ENCODE peak calls at places on chromosome 17, in eight cellular contexts. V is H1, Q is ovary, W is esophagus muscularis mucosa, Y is tibial nerve, M is HepG2, C is stomach, T is A549. U is an unnamed sample.

GRCh38 chr17:7782237-7782636 is 51.8 kb upstream of the KDM6B start:
- DNase-seq in M (no peak), V (no peak), Y (no peak), W (no peak), C (no peak), Q (no peak), T (no peak), U (no peak)

GRCh38 chr17:43094129-43094834 is 30.9 kb downstream of the BRCA1 start:
- DNase-seq in Y (no peak), Q (no peak), V (no peak), M (no peak), T (no peak), W (no peak), C (no peak), U (no peak)

GRCh38 chr17:7136266-7136877 is 21.8 kb upstream of the ASGR2 start:
- DNase-seq in M (peak), Y (peak), Q (peak), V (no peak), W (no peak), C (peak), T (peak), U (peak)

GRCh38 chr17:19347323-19348080 is 15.0 kb downstream of the B9D1 start:
- DNase-seq in Y (no peak), V (no peak), C (no peak), M (no peak), W (no peak), T (no peak), Q (peak), U (peak)

GRCh38 chr17:34781571-34782108 is 179.6 kb downstream of the CCT6B start:
- DNase-seq in V (no peak), W (no peak), Y (no peak), T (no peak), Q (no peak), C (no peak), M (no peak), U (no peak)

GRCh38 chr17:27888945-27889344 is 4.2 kb downstream of the LYRM9 start:
- DNase-seq in T (no peak), M (peak), V (peak), W (no peak), Y (no peak), C (peak), Q (no peak), U (no peak)

GRCh38 chr17:76709077-76709950 is 1.5 kb downstream of the MXRA7 start:
- DNase-seq in C (peak), Y (peak), V (no peak), Q (peak), T (no peak), M (peak), W (peak), U (peak)

GRCh38 chr17:21041753-21042433 is 918 bp downstream of the USP22 start:
- DNase-seq in M (peak), Y (peak), T (peak), C (peak), V (peak), Q (peak), W (peak), U (peak)

GRCh38 chr17:21418446-21419298 is 42.5 kb downstream of the KCNJ12 start:
- DNase-seq in M (no peak), Y (no peak), Q (no peak), V (no peak), T (no peak), W (no peak), C (no peak), U (no peak)

GRCh38 chr17:40722146-40722720 is 18.7 kb upstream of the KRT24 start:
- DNase-seq in Y (no peak), Q (no peak), T (no peak), V (no peak), W (no peak), M (no peak), C (no peak), U (no peak)

GRCh38 chr17:66523378-66524174 is 221.2 kb downstream of the PRKCA start:
- DNase-seq in M (no peak), Q (no peak), W (no peak), V (no peak), Y (no peak), T (no peak), C (no peak), U (no peak)

DNA sequence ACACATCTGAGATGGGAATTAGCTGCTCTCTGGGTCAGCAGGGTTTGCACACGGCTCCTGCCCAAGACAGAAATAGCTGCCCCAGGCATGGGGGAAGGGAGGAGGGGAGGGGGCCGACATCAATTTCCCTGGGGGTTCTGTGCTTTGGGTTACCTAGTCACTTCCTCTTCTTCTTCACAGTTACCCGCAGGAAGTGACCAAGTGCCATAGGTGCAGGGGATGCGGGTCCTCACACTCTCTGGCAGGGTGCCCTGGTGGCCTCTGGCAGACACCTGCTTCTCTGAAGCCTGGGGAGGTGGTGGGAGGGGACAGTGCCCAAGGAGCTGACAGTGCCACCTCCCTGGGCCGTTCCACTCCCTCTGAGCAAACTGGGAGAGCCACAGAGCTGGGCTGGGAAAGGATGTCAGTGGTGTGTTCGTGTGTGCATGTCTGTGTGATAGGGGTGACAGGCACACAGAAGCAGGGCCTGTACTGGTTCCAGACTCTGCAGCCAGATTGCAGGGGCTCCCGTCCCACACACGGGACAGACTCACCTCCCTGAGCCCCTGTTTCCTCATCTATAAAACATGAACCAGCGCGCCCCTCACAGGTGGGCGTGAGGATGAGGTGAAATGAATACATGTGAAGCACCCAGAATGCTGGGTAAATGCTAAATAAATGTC is 18.2 kb downstream of the SCN4A start:
- DNase-seq in W (no peak), V (no peak), Y (no peak), M (no peak), T (no peak), Q (no peak), C (no peak), U (no peak)
- H3K4me3 ChIP-seq in W (no peak), V (no peak), Y (no peak), M (no peak), T (no peak), Q (no peak), C (no peak), U (no peak)

GRCh38 chr17:6064855-6065254 is 5.3 kb upstream of the WSCD1 start:
- DNase-seq in V (no peak), Y (no peak), W (no peak), T (no peak), C (no peak), M (no peak), Q (no peak), U (no peak)

GRCh38 chr17:6066183-6066948 is 3.8 kb upstream of the WSCD1 start:
- DNase-seq in V (no peak), T (no peak), Q (no peak), W (no peak), Y (no peak), M (no peak), C (no peak), U (no peak)

GRCh38 chr17:6059406-6059805 is 10.8 kb upstream of the WSCD1 start:
- DNase-seq in T (no peak), V (no peak), C (no peak), Q (no peak), M (no peak), W (no peak), Y (no peak), U (no peak)

GRCh38 chr17:6065351-6065750 is 4.8 kb upstream of the WSCD1 start:
- DNase-seq in C (no peak), V (no peak), Q (no peak), M (no peak), W (no peak), T (no peak), Y (no peak), U (no peak)

GRCh38 chr17:6061290-6061689 is 8.9 kb upstream of the WSCD1 start:
- DNase-seq in T (peak), M (peak), V (no peak), Y (no peak), C (no peak), Q (no peak), W (no peak), U (no peak)
- TF ChIP-seq EP300 in T (no peak), M (no peak), V (no peak), Y (no peak), C (no peak), Q (no peak), W (no peak), U (no peak)

GRCh38 chr17:50267074-50267841 is 7.0 kb upstream of the TMEM92 start:
- DNase-seq in C (no peak), M (no peak), Y (no peak), Q (peak), T (no peak), V (no peak), W (no peak), U (no peak)
- H3K4me3 ChIP-seq in C (no peak), M (no peak), Y (no peak), Q (no peak), T (no peak), V (no peak), W (no peak), U (no peak)

DNA sequence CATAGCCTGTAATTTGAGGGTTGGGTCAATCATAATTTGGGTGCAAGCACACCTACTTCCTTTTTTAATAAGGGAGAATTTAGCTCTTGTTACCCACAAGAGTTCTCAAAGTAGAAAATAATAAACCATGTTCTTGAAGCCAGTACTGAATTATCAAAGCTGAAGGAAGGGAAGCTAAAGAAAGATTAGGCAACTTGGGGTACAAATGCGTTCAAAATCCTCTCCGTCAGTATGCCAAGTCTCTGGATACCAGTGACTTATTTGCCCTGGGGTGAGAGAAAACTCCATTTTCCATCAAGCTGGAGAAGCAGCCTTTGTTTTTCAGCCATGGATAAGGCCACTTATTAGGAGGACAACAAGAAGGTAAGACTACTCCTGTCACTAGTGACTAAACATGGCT is 23.5 kb upstream of the DHRS13 start:
- DNase-seq in M (no peak), T (no peak), W (no peak), Y (no peak), Q (no peak), V (no peak), C (no peak), U (no peak)
- TF ChIP-seq EP300 in M (no peak), T (no peak), W (no peak), Y (no peak), Q (no peak), V (no peak), C (no peak), U (no peak)

GRCh38 chr17:13398091-13398490 is 203.6 kb downstream of the HS3ST3A1 start:
- DNase-seq in T (no peak), Y (no peak), C (no peak), W (no peak), Q (no peak), V (no peak), M (no peak), U (no peak)

GRCh38 chr17:13398853-13399252 is 202.9 kb downstream of the HS3ST3A1 start:
- DNase-seq in T (no peak), Q (no peak), Y (no peak), M (no peak), W (no peak), C (no peak), V (no peak), U (no peak)

GRCh38 chr17:13395872-13396271 is 205.9 kb downstream of the HS3ST3A1 start:
- DNase-seq in M (no peak), Q (no peak), W (no peak), T (no peak), Y (no peak), V (no peak), C (no peak), U (no peak)

GRCh38 chr17:13395346-13395745 is 206.4 kb downstream of the HS3ST3A1 start:
- DNase-seq in Y (no peak), T (no peak), M (no peak), V (no peak), W (peak), C (no peak), Q (no peak), U (no peak)

DNA sequence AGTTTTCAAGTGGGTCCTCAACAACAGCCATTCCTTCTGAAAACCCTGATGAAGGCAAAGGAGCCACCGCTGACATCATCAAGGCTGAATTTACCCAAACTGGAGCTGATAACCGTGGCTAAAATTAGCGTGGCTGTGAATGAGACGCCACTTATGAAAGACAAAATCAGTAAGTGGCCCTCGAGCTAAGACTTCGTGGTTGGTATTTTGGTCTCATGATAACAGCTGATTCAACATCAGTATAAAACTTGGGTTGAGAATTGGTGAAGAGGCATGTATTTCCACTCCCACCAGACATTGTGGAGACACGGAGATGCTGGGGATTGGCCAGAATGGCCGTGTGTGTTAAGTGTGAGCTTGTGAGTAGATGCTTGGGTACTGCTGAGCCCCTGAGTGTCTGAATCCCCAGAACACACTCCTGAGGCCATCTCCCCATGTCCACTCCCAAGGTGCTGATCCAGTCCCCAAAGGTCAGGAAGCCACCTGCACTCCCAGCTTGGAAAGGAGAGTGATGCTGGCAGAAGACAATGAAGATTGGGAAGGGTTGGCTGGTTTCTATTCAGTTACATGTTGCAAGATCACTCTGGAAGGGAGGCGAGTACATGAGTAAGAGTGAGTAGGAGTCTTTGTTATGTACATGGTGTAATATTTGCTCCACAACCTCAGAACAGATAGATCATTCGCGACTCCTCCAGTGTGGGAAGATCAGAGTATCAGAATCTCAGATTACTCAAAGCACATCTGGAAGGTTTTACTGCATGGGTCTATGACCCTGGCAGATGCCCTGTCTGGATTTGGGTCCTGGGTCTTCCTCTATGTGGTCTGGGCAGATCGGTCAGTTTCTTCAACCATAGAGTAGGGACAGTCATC is 207.7 kb downstream of the HS3ST3A1 start:
- DNase-seq in W (no peak), T (no peak), Q (no peak), Y (no peak), V (no peak), C (no peak), M (no peak), U (no peak)
- H3K4me3 ChIP-seq in W (no peak), T (no peak), Q (no peak), Y (no peak), V (no peak), C (no peak), M (no peak), U (no peak)

DNA sequence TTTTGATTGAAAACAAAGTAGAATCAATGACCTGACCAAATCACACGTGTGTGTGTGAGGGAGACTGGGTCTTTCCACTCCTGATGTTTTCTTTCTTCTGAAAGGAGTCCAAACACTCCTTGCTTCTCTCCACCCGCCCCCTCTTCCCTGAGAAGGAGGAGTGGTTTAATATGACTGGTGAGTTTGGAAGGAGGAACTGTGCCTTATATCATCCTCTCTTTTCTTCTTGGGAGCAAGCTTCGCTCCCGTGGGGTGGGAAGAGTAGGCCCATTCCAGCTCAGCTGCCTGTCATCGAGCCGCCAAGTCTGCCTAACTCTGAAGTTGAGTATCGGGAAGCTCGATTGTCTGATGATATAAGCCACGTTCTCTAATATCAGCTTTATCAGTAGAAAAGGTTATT is 96.5 kb downstream of the YPEL2 start:
- DNase-seq in W (no peak), Y (no peak), T (no peak), M (no peak), C (no peak), V (no peak), Q (no peak), U (no peak)
- TF ChIP-seq EP300 in W (no peak), Y (no peak), T (no peak), M (no peak), C (no peak), V (no peak), Q (no peak), U (no peak)